ENCODE peak calls at places on chromosomes 7 and 10, in four cellular contexts. F is K562, O is HCT116, I is HepG2. H is an unnamed sample.

GRCh38 chr7:102841290-102841689 is 71.5 kb upstream of the LRRC17 start:
- DNase-seq in F (no peak), O (no peak), I (no peak), H (no peak)

GRCh38 chr10:73910764-73911552 is at the start of gene PLAU:
- DNase-seq in F (peak; percentile 69), O (no peak), I (no peak), H (no peak)

GRCh38 chr10:68705548-68705947 is 15.5 kb upstream of the CCAR1 start:
- DNase-seq in F (no peak), O (no peak), I (no peak), H (no peak)

GRCh38 chr10:7410306-7410799 is 481 bp downstream of the SFMBT2 start:
- DNase-seq in F (peak; percentile 28), O (no peak), I (no peak), H (no peak)

GRCh38 chr7:7972128-7972527 is 3.5 kb downstream of the GLCCI1 start:
- DNase-seq in F (no peak), O (no peak), I (no peak), H (no peak)

GRCh38 chr10:103584216-103585010 is 90.9 kb downstream of the NEURL1 start:
- DNase-seq in F (no peak), O (no peak), I (no peak), H (no peak)

GRCh38 chr10:77587424-77587806 is 50.2 kb downstream of the KCNMA1 start:
- DNase-seq in F (no peak), O (no peak), I (no peak), H (no peak)

GRCh38 chr10:48437546-48437945 is 131.1 kb downstream of the MAPK8 start:
- DNase-seq in F (no peak), O (no peak), I (no peak), H (no peak)

GRCh38 chr10:94320285-94320914 is 42.3 kb downstream of the NOC3L start:
- DNase-seq in F (peak; percentile 30), O (peak; percentile 40), I (peak; percentile 53), H (peak; percentile 60)

GRCh38 chr7:20713792-20714191 is 72.9 kb downstream of the SP8 start:
- DNase-seq in F (no peak), O (no peak), I (no peak), H (no peak)

GRCh38 chr7:19958309-19958896 is 185.0 kb upstream of the TMEM196 start:
- DNase-seq in F (no peak), O (peak; percentile 95), I (peak; percentile 1), H (peak; percentile 59)

GRCh38 chr7:380724-381210 is 90.8 kb downstream of the FOXL3 start:
- DNase-seq in F (peak; percentile 5), O (no peak), I (no peak), H (no peak)

GRCh38 chr7:16301251-16301650 is 120.1 kb downstream of the CRPPA start:
- DNase-seq in F (no peak), O (no peak), I (no peak), H (no peak)

GRCh38 chr7:3548815-3549214 is 247.8 kb downstream of the SDK1 start:
- DNase-seq in F (no peak), O (no peak), I (no peak), H (no peak)

GRCh38 chr10:45100429-45100828 is 99.7 kb downstream of the ZNF22 start:
- DNase-seq in F (no peak), O (no peak), I (no peak), H (no peak)

GRCh38 chr10:78924319-78925003 is 144.3 kb upstream of the ZMIZ1 start:
- DNase-seq in F (no peak), O (no peak), I (no peak), H (no peak)

GRCh38 chr10:22427890-22428571 is 82.7 kb downstream of the SPAG6 start:
- DNase-seq in F (peak; percentile 17), O (peak; percentile 92), I (no peak), H (no peak)

GRCh38 chr10:92240289-92241157 is 50.4 kb downstream of the CPEB3 start:
- DNase-seq in F (peak; percentile 50), O (no peak), I (peak; percentile 75), H (peak; percentile 47)

GRCh38 chr10:80477813-80478212 is 23.7 kb downstream of the TSPAN14 start:
- DNase-seq in F (peak; percentile 58), O (peak; percentile 69), I (no peak), H (no peak)

GRCh38 chr7:130970696-130971095 is 236.7 kb upstream of the KLF14 start:
- DNase-seq in F (no peak), O (no peak), I (no peak), H (no peak)

GRCh38 chr7:98357751-98358161 is 43.1 kb downstream of the BAIAP2L1 start:
- DNase-seq in F (no peak), O (no peak), I (peak; percentile 72), H (peak; percentile 89)

GRCh38 chr7:35289376-35289775 is 35.5 kb upstream of the TBX20 start:
- DNase-seq in F (no peak), O (no peak), I (no peak), H (no peak)

GRCh38 chr10:31381766-31382316 is 62.8 kb downstream of the ZEB1 start:
- DNase-seq in F (no peak), O (no peak), I (no peak), H (no peak)

GRCh38 chr10:102644066-102644645 is at the start of gene TRIM8:
- DNase-seq in F (peak; percentile 49), O (no peak), I (peak; percentile 55), H (no peak)

GRCh38 chr10:111125102-111125501 is 48.3 kb downstream of the ADRA2A start:
- DNase-seq in F (no peak), O (no peak), I (no peak), H (no peak)

GRCh38 chr10:103265712-103266329 is 11.1 kb upstream of the INA start:
- DNase-seq in F (peak; percentile 22), O (peak; percentile 42), I (peak; percentile 63), H (no peak)

GRCh38 chr10:112790030-112790429 is 160.0 kb upstream of the TCF7L2 start:
- DNase-seq in F (no peak), O (no peak), I (no peak), H (no peak)

GRCh38 chr10:71314028-71314693 is 4.9 kb upstream of the SLC29A3 start:
- DNase-seq in F (peak; percentile 89), O (peak; percentile 21), I (no peak), H (peak; percentile 43)

GRCh38 chr7:117630501-117630900 is 150.7 kb downstream of the CFTR start:
- DNase-seq in F (no peak), O (no peak), I (no peak), H (no peak)

GRCh38 chr7:40749877-40750276 is 615.1 kb downstream of the SUGCT start:
- DNase-seq in F (no peak), O (no peak), I (no peak), H (no peak)
- TF ChIP-seq SIN3A in F (no peak), O (no peak), I (no peak), H (no peak)

DNA sequence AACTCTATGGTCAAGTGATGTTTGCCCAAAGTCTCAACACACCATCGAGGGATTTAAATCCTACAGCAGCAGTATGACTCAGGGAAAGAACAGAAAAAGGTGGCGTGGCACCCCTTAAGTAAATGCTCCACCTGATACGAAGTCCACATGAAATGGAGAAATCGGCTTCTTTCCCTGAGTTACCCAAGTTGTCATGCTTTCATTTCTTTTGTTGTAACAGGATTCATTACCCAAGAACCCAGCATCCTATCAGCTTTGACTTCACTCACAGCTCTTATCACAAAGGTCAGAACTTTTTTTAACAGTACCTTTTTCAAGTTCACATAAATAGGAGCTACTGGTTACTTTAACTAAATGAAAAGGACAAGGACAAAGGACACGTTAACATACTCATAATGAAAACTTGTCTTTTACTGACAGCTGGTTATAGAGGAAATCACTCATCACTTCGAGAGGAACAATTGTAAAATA is 219.8 kb upstream of the FRMD4A start:
- DNase-seq in F (no peak), O (no peak), I (peak; percentile 98), H (no peak)
- TF ChIP-seq TCF7L2 in F (no peak), O (no peak), I (no peak), H (no peak)

DNA sequence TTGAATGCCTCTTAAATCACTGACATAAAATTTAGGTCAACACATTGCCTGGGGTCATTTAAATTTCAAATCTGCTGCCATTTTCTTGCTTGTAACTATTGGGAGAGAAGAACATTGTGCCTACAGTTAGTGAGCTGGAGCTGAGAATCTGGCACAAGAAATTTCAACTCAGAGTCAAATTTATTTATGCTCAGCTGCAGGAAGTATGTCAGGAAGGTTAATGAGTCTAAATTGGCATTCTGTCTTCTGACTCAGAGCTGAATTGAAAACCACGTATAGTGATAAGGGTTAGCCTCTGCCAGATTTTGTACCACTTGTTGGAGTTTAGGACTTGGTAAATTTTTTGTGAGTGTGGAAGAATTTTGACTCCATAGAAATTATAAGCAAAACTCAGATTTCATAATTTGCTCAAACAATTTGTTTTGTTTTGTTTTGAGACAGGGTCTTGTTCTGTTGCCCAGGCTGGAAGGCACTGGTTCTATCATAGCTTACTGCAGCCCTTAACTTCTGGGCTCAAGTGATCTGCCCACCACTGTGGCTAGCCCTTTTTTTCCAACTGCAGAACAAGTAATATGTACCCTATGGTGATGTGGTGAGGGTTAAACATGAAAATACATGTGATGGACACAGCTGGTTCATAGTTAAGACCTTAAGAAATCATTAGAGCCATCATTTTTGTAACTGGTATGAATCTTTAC is 31.3 kb downstream of the CSTF2T start:
- DNase-seq in F (no peak), O (no peak), I (no peak), H (no peak)
- TF ChIP-seq SIN3A in F (no peak), O (no peak), I (no peak), H (no peak)

GRCh38 chr7:91814189-91814588 is 66.3 kb downstream of the MTERF1 start:
- DNase-seq in F (no peak), O (no peak), I (no peak), H (no peak)

DNA sequence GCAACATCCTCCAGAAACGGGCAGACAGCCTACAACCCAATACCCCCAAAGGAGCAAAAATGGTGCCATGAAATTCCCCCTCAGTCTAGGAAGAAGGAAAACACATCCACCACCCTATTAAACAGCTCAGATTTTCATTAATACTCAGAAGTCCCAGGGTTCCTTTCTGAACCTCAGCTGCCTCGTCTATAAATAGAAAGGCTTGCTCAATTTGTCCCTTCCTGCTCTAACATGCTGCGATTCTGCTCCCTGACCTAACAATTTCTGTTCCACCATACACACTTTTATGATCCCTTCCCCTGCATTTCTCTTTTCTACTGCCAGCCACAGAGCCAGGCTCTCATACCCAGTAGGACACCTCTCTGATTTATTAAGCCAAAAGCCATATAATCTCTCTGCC is 68.1 kb downstream of the MTERF1 start:
- DNase-seq in F (no peak), O (no peak), I (no peak), H (no peak)
- TF ChIP-seq TCF7L2 in F (no peak), O (no peak), I (no peak), H (no peak)

GRCh38 chr7:134477954-134478353 is 19.1 kb upstream of the AKR1B1 start:
- DNase-seq in F (no peak), O (no peak), I (no peak), H (no peak)
- TF ChIP-seq SIN3A in F (no peak), O (no peak), I (no peak), H (no peak)

GRCh38 chr7:26182706-26183105 is 17.8 kb downstream of the HNRNPA2B1 start:
- DNase-seq in F (no peak), O (no peak), I (no peak), H (no peak)
- TF ChIP-seq TCF7L2 in F (no peak), O (no peak), I (no peak), H (no peak)